ENCODE peak calls at places on chromosomes 6 and 20, in seven cellular contexts. N is stimulated activated naive CD4-positive, alpha-beta T cell; K is OCI-LY7; I is heart right ventricle; V is amniotic epithelial cell; J is dorsolateral prefrontal cortex; F is ecto neural progenitor cell. Q is an unnamed sample.

GRCh38 chr6:145352382-145353080 is 382.8 kb downstream of the EPM2A start:
- DNase-seq in N (no peak), K (no peak), V (no peak), F (no peak), I (no peak), J (no peak), Q (no peak)

GRCh38 chr6:52263709-52264320 is 19.5 kb upstream of the IL17F start:
- DNase-seq in K (peak), F (peak), J (peak), N (peak), I (peak), V (peak), Q (peak)

GRCh38 chr20:63541371-63541770 is 4.2 kb upstream of the PTK6 start:
- DNase-seq in V (no peak), F (no peak), N (no peak), I (no peak), K (no peak), J (no peak), Q (no peak)

GRCh38 chr6:87152528-87152950 is 2.8 kb upstream of the ZNF292 start:
- DNase-seq in V (peak), F (no peak), J (no peak), I (no peak), K (no peak), N (no peak), Q (no peak)

GRCh38 chr6:42390228-42390934 is 61.3 kb downstream of the TRERF1 start:
- DNase-seq in N (no peak), K (peak), J (no peak), V (no peak), F (no peak), I (no peak), Q (no peak)

GRCh38 chr20:50450961-50451752 is 59.0 kb upstream of the PTPN1 start:
- DNase-seq in F (peak), N (no peak), I (no peak), K (peak), J (no peak), V (peak), Q (no peak)

GRCh38 chr6:100346828-100347227 is 117.9 kb downstream of the SIM1 start:
- DNase-seq in V (peak), N (no peak), K (no peak), I (no peak), F (no peak), J (no peak), Q (no peak)

GRCh38 chr6:26207248-26207801 is 120.1 kb downstream of the HFE start:
- DNase-seq in V (no peak), J (no peak), F (no peak), I (no peak), N (no peak), K (peak), Q (no peak)

GRCh38 chr6:107972413-107973096 is 14.5 kb upstream of the SEC63 start:
- DNase-seq in N (no peak), J (no peak), V (peak), K (no peak), F (no peak), I (no peak), Q (no peak)

GRCh38 chr20:13022401-13023170 is 13.8 kb downstream of the SPTLC3 start:
- DNase-seq in N (no peak), V (peak), I (no peak), J (no peak), K (no peak), F (no peak), Q (peak)

Q was measured in Caki2.